ENCODE peak calls at places on chromosomes 7 and 10, in ten cellular contexts. U is GDM1; D is activated CD8-positive, alpha-beta memory T cell treated with anti-CD3 and anti-CD28 coated beads for 48 hours; C is NCI-H774; W is GM04503; R is pancreas; E is astrocyte; H is COR-L47; X is GM12865; O is H54. G is an unnamed sample.

GRCh38 chr10:99788598-99789259 is 6.3 kb downstream of the ABCC2 start:
- DNase-seq in U (no peak), D (no peak), C (no peak), W (peak; percentile 98), R (peak; percentile 12), E (peak; percentile 94), H (no peak), X (no peak), O (no peak), G (no peak)

GRCh38 chr10:68897336-68897741 is 3.8 kb upstream of the DDX50 start:
- DNase-seq in U (peak; percentile 34), D (no peak), C (no peak), W (peak; percentile 34), R (peak; percentile 46), E (peak; percentile 47), H (peak; percentile 33), X (peak; percentile 65), O (peak; percentile 45), G (peak; percentile 44)

GRCh38 chr7:33762153-33762902 is 143.0 kb upstream of the BMPER start:
- DNase-seq in U (no peak), D (no peak), C (no peak), W (no peak), R (no peak), E (no peak), H (no peak), X (no peak), O (no peak), G (no peak)

GRCh38 chr7:151080091-151080521 is 503 bp downstream of the FASTK start:
- DNase-seq in U (no peak), D (no peak), C (no peak), W (no peak), R (no peak), E (no peak), H (no peak), X (no peak), O (no peak), G (no peak)

GRCh38 chr7:29946428-29947186 is 43.0 kb downstream of the SCRN1 start:
- DNase-seq in U (peak; percentile 35), D (no peak), C (no peak), W (no peak), R (peak; percentile 60), E (peak; percentile 10), H (no peak), X (peak; percentile 20), O (no peak), G (no peak)

GRCh38 chr7:149734514-149735075 is 38.8 kb downstream of the ZNF467 start:
- DNase-seq in U (no peak), D (no peak), C (no peak), W (no peak), R (no peak), E (no peak), H (no peak), X (no peak), O (no peak), G (no peak)

GRCh38 chr7:108497082-108497725 is 28.7 kb downstream of the PNPLA8 start:
- DNase-seq in U (peak; percentile 38), D (no peak), C (peak; percentile 35), W (no peak), R (peak; percentile 48), E (peak; percentile 11), H (peak; percentile 30), X (peak; percentile 61), O (peak; percentile 9), G (peak; percentile 56)

GRCh38 chr10:436911-437665 is 252.4 kb downstream of the DIP2C start:
- DNase-seq in U (no peak), D (no peak), C (peak; percentile 32), W (no peak), R (no peak), E (no peak), H (no peak), X (no peak), O (no peak), G (no peak)

GRCh38 chr7:107622429-107622828 is 38.2 kb upstream of the SLC26A4 start:
- DNase-seq in U (no peak), D (no peak), C (no peak), W (peak; percentile 90), R (no peak), E (peak; percentile 69), H (no peak), X (no peak), O (peak; percentile 17), G (no peak)

GRCh38 chr7:40763319-40764287 is 628.8 kb downstream of the SUGCT start:
- DNase-seq in U (no peak), D (no peak), C (no peak), W (peak; percentile 64), R (no peak), E (peak; percentile 53), H (no peak), X (no peak), O (no peak), G (no peak)

GRCh38 chr7:5689118-5689517 is 92.3 kb downstream of the RNF216 start:
- DNase-seq in U (no peak), D (no peak), C (no peak), W (no peak), R (no peak), E (no peak), H (no peak), X (peak; percentile 68), O (no peak), G (no peak)

GRCh38 chr10:52353210-52353609 is 39.1 kb downstream of the DKK1 start:
- DNase-seq in U (no peak), D (no peak), C (no peak), W (no peak), R (no peak), E (no peak), H (no peak), X (no peak), O (no peak), G (no peak)

GRCh38 chr7:6243168-6243567 is 29.3 kb downstream of the CYTH3 start:
- DNase-seq in U (no peak), D (no peak), C (no peak), W (no peak), R (no peak), E (no peak), H (no peak), X (no peak), O (no peak), G (no peak)

GRCh38 chr10:125689955-125690569 is 7.1 kb upstream of the TEX36 start:
- DNase-seq in U (no peak), D (no peak), C (no peak), W (no peak), R (no peak), E (no peak), H (no peak), X (no peak), O (no peak), G (no peak)

GRCh38 chr7:156751319-156751718 is 110.7 kb downstream of the RNF32 start:
- DNase-seq in U (no peak), D (no peak), C (no peak), W (peak; percentile 69), R (no peak), E (peak; percentile 99), H (no peak), X (peak; percentile 62), O (peak; percentile 60), G (no peak)

GRCh38 chr7:122092964-122093797 is 50.9 kb downstream of the AASS start:
- DNase-seq in U (peak; percentile 24), D (peak; percentile 2), C (no peak), W (peak; percentile 16), R (peak; percentile 72), E (peak; percentile 60), H (peak; percentile 60), X (peak; percentile 88), O (peak; percentile 15), G (peak; percentile 70)

GRCh38 chr10:31075434-31075833 is 43.8 kb upstream of the ZNF438 start:
- DNase-seq in U (no peak), D (no peak), C (no peak), W (peak; percentile 90), R (no peak), E (peak; percentile 99), H (no peak), X (no peak), O (peak; percentile 17), G (no peak)

GRCh38 chr7:132519936-132520335 is 56.3 kb downstream of the PLXNA4 start:
- DNase-seq in U (no peak), D (no peak), C (no peak), W (peak; percentile 17), R (no peak), E (peak; percentile 48), H (no peak), X (no peak), O (no peak), G (no peak)

GRCh38 chr10:11539191-11539868 is 72.1 kb downstream of the USP6NL start:
- DNase-seq in U (no peak), D (no peak), C (no peak), W (peak; percentile 11), R (no peak), E (peak; percentile 64), H (no peak), X (no peak), O (peak; percentile 7), G (no peak)

GRCh38 chr10:126504051-126504760 is 115.9 kb upstream of the ADAM12 start:
- DNase-seq in U (peak; percentile 16), D (no peak), C (peak; percentile 14), W (no peak), R (peak; percentile 46), E (peak; percentile 36), H (no peak), X (peak; percentile 36), O (peak; percentile 32), G (peak; percentile 28)

GRCh38 chr7:38637957-38638356 is 6.8 kb upstream of the AMPH start:
- DNase-seq in U (no peak), D (no peak), C (no peak), W (no peak), R (no peak), E (no peak), H (no peak), X (no peak), O (no peak), G (no peak)

GRCh38 chr7:63113713-63114285 is 884.9 kb upstream of the ZNF722 start:
- DNase-seq in U (no peak), D (no peak), C (no peak), W (no peak), R (no peak), E (no peak), H (no peak), X (no peak), O (no peak), G (no peak)

G was measured in neural crest cell.